ENCODE peak calls at places on chromosomes 6 and 20, in four cellular contexts. One of them, this sample, is unnamed.

GRCh38 chr6:722608-723007 is 29.7 kb upstream of the EXOC2 start:
- DNase-seq in lung: no peak
- DNase-seq in SK-N-SH: no peak
- DNase-seq in A673: no peak
- DNase-seq in this sample: no peak

GRCh38 chr6:121503633-121504032 is 68.2 kb downstream of the GJA1 start:
- DNase-seq in lung: no peak
- DNase-seq in SK-N-SH: no peak
- DNase-seq in A673: no peak
- DNase-seq in this sample: no peak

GRCh38 chr6:52574709-52575489 is 2.0 kb downstream of the TRAM2 start:
- DNase-seq in lung: peak; percentile 57
- DNase-seq in SK-N-SH: no peak
- DNase-seq in A673: no peak
- DNase-seq in this sample: no peak

GRCh38 chr6:108622601-108623335 is 62.1 kb downstream of the FOXO3 start:
- DNase-seq in A673: no peak
- DNase-seq in lung: peak; percentile 38
- DNase-seq in SK-N-SH: peak; percentile 38
- DNase-seq in this sample: no peak

GRCh38 chr6:126188271-126188909 is 151.5 kb upstream of the CENPW start:
- DNase-seq in SK-N-SH: no peak
- DNase-seq in lung: no peak
- DNase-seq in A673: no peak
- DNase-seq in this sample: no peak

GRCh38 chr6:23180504-23181293 is 611.3 kb downstream of the HDGFL1 start:
- DNase-seq in A673: peak; percentile 98
- DNase-seq in lung: peak; percentile 57
- DNase-seq in SK-N-SH: peak; percentile 64
- DNase-seq in this sample: peak; percentile 82

GRCh38 chr6:107402533-107402932 is 56.8 kb downstream of the PDSS2 start:
- DNase-seq in SK-N-SH: no peak
- DNase-seq in A673: no peak
- DNase-seq in lung: no peak
- DNase-seq in this sample: no peak

GRCh38 chr6:7803219-7803618 is 77.3 kb downstream of the BMP6 start:
- DNase-seq in SK-N-SH: no peak
- DNase-seq in lung: no peak
- DNase-seq in A673: no peak
- DNase-seq in this sample: no peak

GRCh38 chr20:49724637-49725606 is 11.2 kb upstream of the B4GALT5 start:
- DNase-seq in lung: peak; percentile 35
- DNase-seq in A673: no peak
- DNase-seq in SK-N-SH: no peak
- DNase-seq in this sample: peak; percentile 83

DNA sequence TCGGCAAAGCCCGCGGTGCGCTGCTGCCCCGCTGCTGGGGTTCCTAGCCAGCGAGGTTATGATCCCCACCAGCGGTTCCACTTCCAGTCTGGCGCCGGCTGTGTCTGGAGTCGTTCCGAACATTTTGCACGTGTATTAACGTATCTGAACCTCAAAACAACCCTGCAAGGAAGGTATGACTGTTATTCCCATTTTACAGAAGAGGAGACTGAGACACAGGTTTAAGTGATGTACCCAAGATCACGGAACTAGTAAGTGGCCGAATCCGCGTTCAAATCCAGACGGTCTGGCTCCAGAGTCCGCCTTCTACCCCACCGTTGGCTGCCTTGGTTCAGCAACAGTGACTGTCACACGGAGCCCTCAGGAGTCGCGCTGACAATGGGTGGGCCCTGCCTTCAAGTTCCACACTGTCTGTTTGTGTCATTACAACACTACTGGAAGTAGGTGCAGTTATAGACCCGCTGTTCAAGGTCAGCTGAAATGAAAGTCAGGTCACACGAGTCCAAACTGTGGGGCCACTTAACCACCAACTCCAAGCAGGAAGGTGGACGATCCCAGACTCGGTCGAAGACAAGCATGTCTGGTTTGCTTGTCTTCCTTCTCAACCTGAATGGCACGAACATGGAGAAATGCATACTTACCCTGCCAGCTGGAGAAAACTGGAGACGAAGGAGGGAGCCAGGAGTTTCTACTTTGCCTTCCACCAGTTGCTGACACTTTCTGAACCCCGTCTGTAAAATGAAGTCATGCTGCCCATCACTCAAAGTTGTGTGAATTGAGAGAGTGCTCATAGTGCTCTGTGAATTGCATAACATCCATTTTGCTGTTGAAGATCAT is 808 bp upstream of the SRXN1 start:
- DNase-seq in lung: no peak
- DNase-seq in SK-N-SH: no peak
- DNase-seq in A673: no peak
- DNase-seq in this sample: no peak
- TF ChIP-seq CTCF in lung: no peak
- TF ChIP-seq CTCF in SK-N-SH: no peak
- TF ChIP-seq CTCF in A673: no peak
- TF ChIP-seq CTCF in this sample: no peak

GRCh38 chr20:63051186-63051860 is 44.6 kb upstream of the BHLHE23 start:
- DNase-seq in A673: no peak
- DNase-seq in lung: no peak
- DNase-seq in SK-N-SH: no peak
- DNase-seq in this sample: no peak

GRCh38 chr20:63051911-63052310 is 45.1 kb upstream of the BHLHE23 start:
- DNase-seq in lung: no peak
- DNase-seq in A673: no peak
- DNase-seq in SK-N-SH: no peak
- DNase-seq in this sample: peak; percentile 4

GRCh38 chr20:63049561-63050221 is 42.9 kb upstream of the BHLHE23 start:
- DNase-seq in lung: no peak
- DNase-seq in SK-N-SH: no peak
- DNase-seq in A673: no peak
- DNase-seq in this sample: no peak

GRCh38 chr20:63049191-63049518 is 42.4 kb upstream of the BHLHE23 start:
- DNase-seq in SK-N-SH: no peak
- DNase-seq in A673: no peak
- DNase-seq in lung: no peak
- DNase-seq in this sample: no peak

DNA sequence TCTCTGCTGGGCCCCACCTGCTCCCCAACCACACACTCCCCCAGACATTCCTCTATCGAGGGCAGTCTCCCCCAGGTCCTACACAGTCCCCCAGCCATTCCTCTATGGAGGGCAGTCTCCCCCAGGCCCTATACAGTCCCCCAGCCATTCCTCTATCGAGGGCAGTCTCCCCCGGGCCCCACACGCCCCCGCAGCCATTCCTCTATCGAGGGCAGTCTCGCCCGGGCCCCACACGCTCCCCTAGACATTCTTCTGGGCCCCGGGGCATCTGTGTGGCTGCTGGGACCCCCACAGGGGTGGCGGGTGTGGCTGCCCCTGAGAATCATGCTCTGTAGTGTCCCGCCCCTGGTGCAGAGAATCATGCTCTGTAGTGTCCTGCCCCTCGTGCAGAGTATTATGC is 43.6 kb upstream of the BHLHE23 start:
- DNase-seq in lung: no peak
- DNase-seq in A673: no peak
- DNase-seq in SK-N-SH: no peak
- DNase-seq in this sample: no peak
- H3K27me3 ChIP-seq in lung: no peaks in the 10 kb centered on the region
- H3K27me3 ChIP-seq in A673: no peaks in the 10 kb centered on the region
- H3K27me3 ChIP-seq in SK-N-SH: peaks cover 36% of the 10 kb centered on the region
- H3K27me3 ChIP-seq in this sample: peaks cover 42% of the 10 kb centered on the region

GRCh38 chr6:112338310-112338709 is 8.8 kb upstream of the RFPL4B start:
- DNase-seq in lung: no peak
- DNase-seq in SK-N-SH: no peak
- DNase-seq in A673: no peak
- DNase-seq in this sample: no peak

GRCh38 chr6:112342511-112342910 is 4.6 kb upstream of the RFPL4B start:
- DNase-seq in SK-N-SH: no peak
- DNase-seq in A673: no peak
- DNase-seq in lung: no peak
- DNase-seq in this sample: no peak

GRCh38 chr6:112335736-112336135 is 11.4 kb upstream of the RFPL4B start:
- DNase-seq in A673: peak; percentile 54
- DNase-seq in SK-N-SH: no peak
- DNase-seq in lung: no peak
- DNase-seq in this sample: no peak

GRCh38 chr6:112332274-112332673 is 14.9 kb upstream of the RFPL4B start:
- DNase-seq in lung: no peak
- DNase-seq in SK-N-SH: no peak
- DNase-seq in A673: peak; percentile 62
- DNase-seq in this sample: no peak

DNA sequence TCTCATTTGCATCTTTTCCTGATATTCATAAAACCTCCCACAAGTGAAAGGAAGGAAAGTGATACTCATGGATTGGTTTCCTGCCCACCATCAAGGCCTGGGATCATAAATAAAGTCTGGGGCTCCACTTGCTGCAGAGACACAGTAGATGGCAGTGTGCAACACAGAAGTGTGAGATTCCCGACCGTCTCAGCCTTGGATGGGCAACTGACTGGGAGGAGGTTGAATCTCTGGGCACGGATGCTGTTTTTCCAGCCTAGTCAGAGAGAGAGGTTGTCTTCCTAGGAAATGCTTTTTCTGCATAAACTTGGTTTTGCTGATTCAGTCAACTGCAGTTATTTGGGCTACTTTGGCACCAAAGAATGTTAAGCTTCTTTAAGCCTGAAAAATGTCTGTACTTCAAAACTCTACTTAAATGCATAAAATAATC is 9.9 kb upstream of the RFPL4B start:
- DNase-seq in lung: peak; percentile 40
- DNase-seq in SK-N-SH: peak; percentile 84
- DNase-seq in A673: peak; percentile 90
- DNase-seq in this sample: peak; percentile 19
- TF ChIP-seq CTCF in lung: peak; percentile 14
- TF ChIP-seq CTCF in SK-N-SH: peak; percentile 87
- TF ChIP-seq CTCF in A673: peak; percentile 89
- TF ChIP-seq CTCF in this sample: peak; percentile 34

DNA sequence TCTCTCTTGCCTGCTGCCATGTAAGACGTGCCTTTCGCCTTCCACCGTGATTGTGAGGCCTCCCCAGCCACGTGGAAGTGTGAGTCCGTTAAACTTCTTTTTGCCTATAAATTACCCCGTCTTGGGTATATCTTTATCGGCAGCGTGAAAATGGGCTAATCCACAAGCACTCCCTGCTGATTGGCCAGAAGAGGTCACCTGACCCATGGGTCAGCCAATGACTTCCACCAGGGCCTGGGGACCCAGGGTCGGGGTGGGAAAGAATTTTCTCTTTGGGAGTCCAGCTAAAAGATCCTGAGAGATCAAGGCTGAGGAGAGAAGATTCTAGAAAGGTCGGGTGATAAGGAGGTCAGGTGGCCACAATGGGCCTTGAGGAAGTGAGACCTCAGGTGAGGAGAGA is 17.1 kb downstream of the ZBP1 start:
- DNase-seq in lung: no peak
- DNase-seq in A673: no peak
- DNase-seq in SK-N-SH: no peak
- DNase-seq in this sample: peak; percentile 1
- H3K27me3 ChIP-seq in lung: no peaks in the 10 kb centered on the region
- H3K27me3 ChIP-seq in A673: no peaks in the 10 kb centered on the region
- H3K27me3 ChIP-seq in SK-N-SH: no peaks in the 10 kb centered on the region
- H3K27me3 ChIP-seq in this sample: no peaks in the 10 kb centered on the region

DNA sequence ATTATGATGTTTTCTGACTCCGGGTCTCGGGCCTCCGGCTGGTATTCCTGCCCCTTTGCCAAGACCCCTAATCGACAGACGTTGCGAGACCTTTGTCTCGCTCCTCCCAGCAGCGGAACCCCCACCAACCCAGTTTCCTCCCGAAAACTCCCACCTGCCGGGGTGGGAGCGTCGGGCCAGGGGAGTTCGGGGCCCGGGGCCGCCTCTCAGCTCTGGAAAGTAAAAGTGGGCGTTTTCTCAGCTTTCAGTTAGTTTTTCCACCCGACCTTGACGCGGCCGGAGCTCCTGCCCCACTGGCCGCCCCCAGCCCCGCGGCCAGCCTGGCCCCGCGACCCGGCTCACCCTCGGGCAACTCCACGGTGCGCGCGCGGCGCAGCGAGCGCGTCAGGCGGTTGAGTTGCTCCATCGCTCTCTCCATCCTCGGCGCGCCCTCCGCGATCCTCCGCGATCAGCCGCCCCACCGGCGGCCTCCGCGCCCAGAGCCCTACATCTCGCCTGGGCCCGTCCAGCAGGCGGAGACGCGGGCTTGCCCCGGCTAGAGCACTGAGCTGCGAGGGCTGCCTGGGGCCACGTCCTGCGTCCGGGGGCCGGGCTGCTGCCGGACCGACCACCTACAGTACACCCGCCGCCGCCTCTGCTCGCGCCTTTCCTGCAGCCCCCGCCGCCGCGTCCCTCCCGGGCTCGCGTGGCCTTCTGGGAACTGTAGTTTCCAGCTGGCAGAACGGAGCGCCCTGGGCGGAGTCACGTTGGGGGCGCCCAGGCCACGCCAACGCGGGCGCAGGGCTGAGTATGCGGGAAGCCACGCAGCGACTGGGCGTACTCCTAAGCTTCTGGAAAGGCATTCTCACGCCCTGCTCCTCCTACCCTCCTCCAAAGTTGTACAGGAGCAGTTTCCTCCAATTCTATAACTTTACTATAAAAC is at the start of gene HACE1:
- DNase-seq in A673: peak; percentile 95
- DNase-seq in lung: peak; percentile 92
- DNase-seq in SK-N-SH: peak; percentile 96
- DNase-seq in this sample: peak; percentile 91
- TF ChIP-seq CTCF in A673: peak; percentile 14
- TF ChIP-seq CTCF in lung: no peak
- TF ChIP-seq CTCF in SK-N-SH: peak; percentile 32
- TF ChIP-seq CTCF in this sample: no peak

GRCh38 chr6:150140236-150140969 is 2.4 kb upstream of the PPP1R14C start:
- DNase-seq in SK-N-SH: no peak
- DNase-seq in A673: no peak
- DNase-seq in lung: no peak
- DNase-seq in this sample: no peak

GRCh38 chr6:150142304-150142656 is 564 bp upstream of the PPP1R14C start:
- DNase-seq in SK-N-SH: no peak
- DNase-seq in A673: peak; percentile 73
- DNase-seq in lung: peak; percentile 52
- DNase-seq in this sample: no peak

GRCh38 chr6:150139533-150139932 is 3.3 kb upstream of the PPP1R14C start:
- DNase-seq in lung: no peak
- DNase-seq in A673: no peak
- DNase-seq in SK-N-SH: no peak
- DNase-seq in this sample: no peak

GRCh38 chr6:150134280-150134920 is 8.4 kb upstream of the PPP1R14C start:
- DNase-seq in lung: peak; percentile 71
- DNase-seq in SK-N-SH: no peak
- DNase-seq in A673: no peak
- DNase-seq in this sample: no peak

GRCh38 chr6:150138638-150139037 is 4.2 kb upstream of the PPP1R14C start:
- DNase-seq in SK-N-SH: no peak
- DNase-seq in lung: no peak
- DNase-seq in A673: no peak
- DNase-seq in this sample: no peak
- H3K27me3 ChIP-seq in SK-N-SH: peaks cover 21% of the 10 kb centered on the region
- H3K27me3 ChIP-seq in lung: no peaks in the 10 kb centered on the region
- H3K27me3 ChIP-seq in A673: peaks cover 27% of the 10 kb centered on the region
- H3K27me3 ChIP-seq in this sample: peaks cover 47% of the 10 kb centered on the region

GRCh38 chr6:26216886-26217713 is 129.9 kb downstream of the HFE start:
- DNase-seq in A673: no peak
- DNase-seq in SK-N-SH: no peak
- DNase-seq in lung: peak; percentile 61
- DNase-seq in this sample: peak; percentile 83
- TF ChIP-seq CTCF in A673: peak; percentile 39
- TF ChIP-seq CTCF in SK-N-SH: peak; percentile 50
- TF ChIP-seq CTCF in lung: no peak
- TF ChIP-seq CTCF in this sample: peak; percentile 61

GRCh38 chr6:5997420-5998093 is 9.2 kb downstream of the NRN1 start:
- DNase-seq in SK-N-SH: peak; percentile 52
- DNase-seq in A673: peak; percentile 36
- DNase-seq in lung: no peak
- DNase-seq in this sample: peak; percentile 11
- H3K27me3 ChIP-seq in SK-N-SH: peaks cover 60% of the 10 kb centered on the region
- H3K27me3 ChIP-seq in A673: no peaks in the 10 kb centered on the region
- H3K27me3 ChIP-seq in lung: no peaks in the 10 kb centered on the region
- H3K27me3 ChIP-seq in this sample: peaks cover 99% of the 10 kb centered on the region